ENCODE peak calls at places on chromosome 5, in seven cellular contexts. K is anterior cingulate cortex, R is Peyer's patch, U is RCC 7860, Y is Daoy, I is NCI-H226, V is GM23338. H is an unnamed sample.

GRCh38 chr5:123269436-123269835 is 153.8 kb downstream of the CEP120 start:
- DNase-seq in K (no peak), U (no peak), Y (no peak), R (no peak), V (no peak), I (no peak), H (no peak)

GRCh38 chr5:172403822-172404221 is 50.5 kb downstream of the SH3PXD2B start:
- DNase-seq in I (no peak), V (no peak), U (no peak), Y (no peak), R (no peak), K (no peak), H (no peak)

GRCh38 chr5:172800088-172800551 is 29.1 kb upstream of the DUSP1 start:
- DNase-seq in K (no peak), R (peak; percentile 71), U (peak; percentile 64), Y (peak; percentile 74), I (peak; percentile 99), V (no peak), H (no peak)

GRCh38 chr5:32490972-32491557 is 46.5 kb upstream of the ZFR start:
- DNase-seq in V (no peak), I (no peak), K (no peak), R (no peak), Y (no peak), U (no peak), H (no peak)

GRCh38 chr5:31809037-31809910 is 170.3 kb downstream of the PDZD2 start:
- DNase-seq in K (peak; percentile 72), R (peak; percentile 74), Y (peak; percentile 79), V (peak; percentile 86), I (peak; percentile 44), U (peak; percentile 68), H (peak; percentile 87)

GRCh38 chr5:22754155-22754554 is 99.0 kb downstream of the CDH12 start:
- DNase-seq in R (no peak), U (no peak), I (no peak), K (no peak), Y (no peak), V (no peak), H (no peak)

GRCh38 chr5:168578006-168578405 is 1.2 kb downstream of the PANK3 start:
- DNase-seq in R (no peak), K (no peak), I (no peak), U (no peak), Y (peak; percentile 17), V (no peak), H (no peak)

GRCh38 chr5:79924936-79925893 is 65.8 kb downstream of the MTX3 start:
- DNase-seq in I (no peak), Y (no peak), R (no peak), K (no peak), U (no peak), V (peak; percentile 62), H (no peak)

GRCh38 chr5:76269259-76269958 is 133.7 kb upstream of the IQGAP2 start:
- DNase-seq in I (no peak), U (peak; percentile 3), R (no peak), Y (peak; percentile 30), K (no peak), V (no peak), H (no peak)

GRCh38 chr5:172701336-172702061 is 60.4 kb downstream of the NEURL1B start:
- DNase-seq in I (no peak), K (no peak), V (no peak), R (no peak), U (no peak), Y (no peak), H (no peak)

GRCh38 chr5:167582916-167583315 is 708.5 kb upstream of the WWC1 start:
- DNase-seq in R (no peak), Y (no peak), I (no peak), V (no peak), U (no peak), K (no peak), H (no peak)

GRCh38 chr5:139698461-139699146 is 50.5 kb downstream of the CXXC5 start:
- DNase-seq in Y (no peak), V (peak; percentile 94), I (no peak), U (no peak), K (peak; percentile 82), R (peak; percentile 72), H (peak; percentile 84)

GRCh38 chr5:34721359-34721758 is 65.2 kb downstream of the RAI14 start:
- DNase-seq in R (no peak), U (no peak), K (no peak), I (no peak), Y (no peak), V (no peak), H (no peak)

GRCh38 chr5:8188874-8189588 is 320.1 kb downstream of the MTRR start:
- DNase-seq in K (no peak), U (no peak), R (no peak), Y (peak; percentile 16), I (no peak), V (no peak), H (no peak)

GRCh38 chr5:2914991-2915484 is 163.6 kb upstream of the IRX2 start:
- DNase-seq in U (no peak), K (no peak), R (no peak), V (peak; percentile 76), Y (no peak), I (no peak), H (no peak)

GRCh38 chr5:150989695-150990094 is 30.7 kb upstream of the GPX3 start:
- DNase-seq in V (peak; percentile 86), K (no peak), I (no peak), R (no peak), U (no peak), Y (no peak), H (no peak)

GRCh38 chr5:146836226-146836842 is 42.2 kb downstream of the PPP2R2B start:
- DNase-seq in R (no peak), K (no peak), U (no peak), I (no peak), V (no peak), Y (no peak), H (no peak)

GRCh38 chr5:137695651-137696428 is 40.0 kb downstream of the KLHL3 start:
- DNase-seq in I (no peak), Y (no peak), U (no peak), K (no peak), R (no peak), V (peak; percentile 47), H (no peak)

H was measured in dorsolateral prefrontal cortex.